ENCODE peak calls at places on chromosome X, in six cellular contexts. One of them, this sample, is unnamed.

GRCh38 chrX:80246273-80246672 is 174.0 kb upstream of the TENT5D start:
- DNase-seq in IMR-90: no peak
- DNase-seq in neural crest cell: no peak
- DNase-seq in progenitor cell of endocrine pancreas: no peak
- DNase-seq in spleen: no peak
- DNase-seq in stomach: no peak
- DNase-seq in this sample: no peak

GRCh38 chrX:10176121-10177003 is 19.6 kb downstream of the CLCN4 start:
- DNase-seq in progenitor cell of endocrine pancreas: no peak
- DNase-seq in neural crest cell: no peak
- DNase-seq in IMR-90: no peak
- DNase-seq in stomach: peak
- DNase-seq in spleen: no peak
- DNase-seq in this sample: peak

GRCh38 chrX:119523664-119524184 is 41.5 kb downstream of the STEEP1 start:
- DNase-seq in IMR-90: no peak
- DNase-seq in progenitor cell of endocrine pancreas: no peak
- DNase-seq in spleen: no peak
- DNase-seq in neural crest cell: no peak
- DNase-seq in stomach: no peak
- DNase-seq in this sample: no peak

GRCh38 chrX:1600406-1601050 is 9.1 kb downstream of the AKAP17A start:
- DNase-seq in neural crest cell: no peak
- DNase-seq in IMR-90: no peak
- DNase-seq in progenitor cell of endocrine pancreas: no peak
- DNase-seq in stomach: no peak
- DNase-seq in spleen: peak
- DNase-seq in this sample: no peak

GRCh38 chrX:77628294-77629025 is 157.6 kb downstream of the ATRX start:
- DNase-seq in stomach: no peak
- DNase-seq in neural crest cell: no peak
- DNase-seq in IMR-90: no peak
- DNase-seq in progenitor cell of endocrine pancreas: no peak
- DNase-seq in spleen: no peak
- DNase-seq in this sample: no peak

GRCh38 chrX:30620980-30621716 is 32.1 kb upstream of the GK start:
- DNase-seq in IMR-90: peak
- DNase-seq in spleen: no peak
- DNase-seq in stomach: no peak
- DNase-seq in neural crest cell: no peak
- DNase-seq in progenitor cell of endocrine pancreas: no peak
- DNase-seq in this sample: no peak

GRCh38 chrX:119512145-119512800 is 44.0 kb downstream of the SLC25A5 start:
- DNase-seq in stomach: peak
- DNase-seq in IMR-90: peak
- DNase-seq in progenitor cell of endocrine pancreas: peak
- DNase-seq in spleen: no peak
- DNase-seq in neural crest cell: peak
- DNase-seq in this sample: peak

GRCh38 chrX:23959781-23960180 is 52.0 kb downstream of the CXorf58 start:
- DNase-seq in stomach: no peak
- DNase-seq in spleen: no peak
- DNase-seq in neural crest cell: no peak
- DNase-seq in IMR-90: no peak
- DNase-seq in progenitor cell of endocrine pancreas: no peak
- DNase-seq in this sample: no peak

GRCh38 chrX:70139736-70140135 is 6.5 kb downstream of the IGBP1 start:
- DNase-seq in progenitor cell of endocrine pancreas: no peak
- DNase-seq in IMR-90: no peak
- DNase-seq in spleen: no peak
- DNase-seq in neural crest cell: no peak
- DNase-seq in stomach: no peak
- DNase-seq in this sample: no peak

GRCh38 chrX:79704325-79704724 is 310.2 kb upstream of the TBX22 start:
- DNase-seq in stomach: no peak
- DNase-seq in spleen: no peak
- DNase-seq in progenitor cell of endocrine pancreas: no peak
- DNase-seq in neural crest cell: no peak
- DNase-seq in IMR-90: no peak
- DNase-seq in this sample: no peak

GRCh38 chrX:37905436-37906147 is 58.2 kb upstream of the DYNLT3 start:
- DNase-seq in progenitor cell of endocrine pancreas: peak
- DNase-seq in IMR-90: peak
- DNase-seq in neural crest cell: peak
- DNase-seq in spleen: no peak
- DNase-seq in stomach: peak
- DNase-seq in this sample: no peak

GRCh38 chrX:12950851-12951589 is 23.9 kb upstream of the TMSB4X start:
- DNase-seq in IMR-90: no peak
- DNase-seq in stomach: peak
- DNase-seq in spleen: peak
- DNase-seq in neural crest cell: peak
- DNase-seq in progenitor cell of endocrine pancreas: no peak
- DNase-seq in this sample: no peak

GRCh38 chrX:4844376-4844775 is 1130.9 kb upstream of the PRKX start:
- DNase-seq in stomach: peak
- DNase-seq in spleen: no peak
- DNase-seq in progenitor cell of endocrine pancreas: no peak
- DNase-seq in IMR-90: no peak
- DNase-seq in neural crest cell: no peak
- DNase-seq in this sample: no peak

GRCh38 chrX:6225307-6226052 is 3.2 kb downstream of the NLGN4X start:
- DNase-seq in spleen: no peak
- DNase-seq in progenitor cell of endocrine pancreas: no peak
- DNase-seq in IMR-90: no peak
- DNase-seq in neural crest cell: no peak
- DNase-seq in stomach: no peak
- DNase-seq in this sample: no peak
- TF ChIP-seq CTCF in spleen: no peak
- TF ChIP-seq CTCF in progenitor cell of endocrine pancreas: peak
- TF ChIP-seq CTCF in IMR-90: no peak
- TF ChIP-seq CTCF in neural crest cell: peak
- TF ChIP-seq CTCF in stomach: no peak
- TF ChIP-seq CTCF in this sample: no peak

GRCh38 chrX:143664302-143664701 is 28.4 kb upstream of the SLITRK4 start:
- DNase-seq in progenitor cell of endocrine pancreas: no peak
- DNase-seq in neural crest cell: peak
- DNase-seq in IMR-90: no peak
- DNase-seq in spleen: no peak
- DNase-seq in stomach: no peak
- DNase-seq in this sample: no peak
- TF ChIP-seq CTCF in progenitor cell of endocrine pancreas: peak
- TF ChIP-seq CTCF in neural crest cell: peak
- TF ChIP-seq CTCF in IMR-90: peak
- TF ChIP-seq CTCF in spleen: peak
- TF ChIP-seq CTCF in stomach: peak
- TF ChIP-seq CTCF in this sample: peak

GRCh38 chrX:132615396-132616131 is 126.7 kb upstream of the MBNL3 start:
- DNase-seq in progenitor cell of endocrine pancreas: peak
- DNase-seq in IMR-90: peak
- DNase-seq in spleen: no peak
- DNase-seq in neural crest cell: peak
- DNase-seq in stomach: peak
- DNase-seq in this sample: no peak

GRCh38 chrX:132610536-132610935 is 121.7 kb upstream of the MBNL3 start:
- DNase-seq in spleen: no peak
- DNase-seq in IMR-90: no peak
- DNase-seq in stomach: no peak
- DNase-seq in neural crest cell: no peak
- DNase-seq in progenitor cell of endocrine pancreas: no peak
- DNase-seq in this sample: no peak

GRCh38 chrX:132612990-132613564 is 124.2 kb upstream of the MBNL3 start:
- DNase-seq in stomach: peak
- DNase-seq in spleen: peak
- DNase-seq in IMR-90: peak
- DNase-seq in neural crest cell: peak
- DNase-seq in progenitor cell of endocrine pancreas: peak
- DNase-seq in this sample: no peak

GRCh38 chrX:132613801-132614200 is 125.0 kb upstream of the MBNL3 start:
- DNase-seq in stomach: no peak
- DNase-seq in neural crest cell: no peak
- DNase-seq in IMR-90: no peak
- DNase-seq in progenitor cell of endocrine pancreas: no peak
- DNase-seq in spleen: no peak
- DNase-seq in this sample: no peak

GRCh38 chrX:132614297-132614696 is 125.5 kb upstream of the MBNL3 start:
- DNase-seq in stomach: no peak
- DNase-seq in progenitor cell of endocrine pancreas: no peak
- DNase-seq in neural crest cell: no peak
- DNase-seq in spleen: no peak
- DNase-seq in IMR-90: no peak
- DNase-seq in this sample: no peak
- TF ChIP-seq CTCF in stomach: no peak
- TF ChIP-seq CTCF in progenitor cell of endocrine pancreas: peak
- TF ChIP-seq CTCF in neural crest cell: peak
- TF ChIP-seq CTCF in spleen: no peak
- TF ChIP-seq CTCF in IMR-90: peak
- TF ChIP-seq CTCF in this sample: peak

GRCh38 chrX:63050225-63050624 is 300.9 kb downstream of the SPIN4 start:
- DNase-seq in progenitor cell of endocrine pancreas: no peak
- DNase-seq in stomach: no peak
- DNase-seq in neural crest cell: no peak
- DNase-seq in spleen: no peak
- DNase-seq in IMR-90: no peak
- DNase-seq in this sample: no peak
- TF ChIP-seq CTCF in progenitor cell of endocrine pancreas: no peak
- TF ChIP-seq CTCF in stomach: no peak
- TF ChIP-seq CTCF in neural crest cell: no peak
- TF ChIP-seq CTCF in spleen: no peak
- TF ChIP-seq CTCF in IMR-90: no peak
- TF ChIP-seq CTCF in this sample: no peak

GRCh38 chrX:135697614-135698013 is 15.8 kb upstream of the CT45A1 start:
- DNase-seq in IMR-90: no peak
- DNase-seq in stomach: no peak
- DNase-seq in neural crest cell: no peak
- DNase-seq in progenitor cell of endocrine pancreas: no peak
- DNase-seq in spleen: no peak
- DNase-seq in this sample: no peak
- TF ChIP-seq CTCF in IMR-90: peak
- TF ChIP-seq CTCF in stomach: no peak
- TF ChIP-seq CTCF in neural crest cell: no peak
- TF ChIP-seq CTCF in progenitor cell of endocrine pancreas: no peak
- TF ChIP-seq CTCF in spleen: no peak
- TF ChIP-seq CTCF in this sample: peak

GRCh38 chrX:26851981-26852380 is 611.2 kb downstream of the PPP4R3C start:
- DNase-seq in spleen: no peak
- DNase-seq in IMR-90: no peak
- DNase-seq in stomach: no peak
- DNase-seq in neural crest cell: no peak
- DNase-seq in progenitor cell of endocrine pancreas: no peak
- DNase-seq in this sample: no peak
- TF ChIP-seq CTCF in spleen: no peak
- TF ChIP-seq CTCF in IMR-90: no peak
- TF ChIP-seq CTCF in stomach: no peak
- TF ChIP-seq CTCF in neural crest cell: no peak
- TF ChIP-seq CTCF in progenitor cell of endocrine pancreas: peak
- TF ChIP-seq CTCF in this sample: peak

GRCh38 chrX:118117069-118117405 is 427 bp upstream of the KLHL13 start:
- DNase-seq in IMR-90: no peak
- DNase-seq in stomach: no peak
- DNase-seq in spleen: no peak
- DNase-seq in progenitor cell of endocrine pancreas: no peak
- DNase-seq in neural crest cell: no peak
- DNase-seq in this sample: no peak

GRCh38 chrX:118115948-118116307 is 682 bp downstream of the KLHL13 start:
- DNase-seq in spleen: no peak
- DNase-seq in neural crest cell: no peak
- DNase-seq in stomach: no peak
- DNase-seq in IMR-90: no peak
- DNase-seq in progenitor cell of endocrine pancreas: no peak
- DNase-seq in this sample: no peak

GRCh38 chrX:118116308-118117068 is at the start of gene KLHL13:
- DNase-seq in spleen: peak
- DNase-seq in progenitor cell of endocrine pancreas: peak
- DNase-seq in IMR-90: peak
- DNase-seq in stomach: no peak
- DNase-seq in neural crest cell: peak
- DNase-seq in this sample: peak
- TF ChIP-seq CTCF in spleen: no peak
- TF ChIP-seq CTCF in progenitor cell of endocrine pancreas: no peak
- TF ChIP-seq CTCF in IMR-90: no peak
- TF ChIP-seq CTCF in stomach: no peak
- TF ChIP-seq CTCF in neural crest cell: no peak
- TF ChIP-seq CTCF in this sample: no peak

DNA sequence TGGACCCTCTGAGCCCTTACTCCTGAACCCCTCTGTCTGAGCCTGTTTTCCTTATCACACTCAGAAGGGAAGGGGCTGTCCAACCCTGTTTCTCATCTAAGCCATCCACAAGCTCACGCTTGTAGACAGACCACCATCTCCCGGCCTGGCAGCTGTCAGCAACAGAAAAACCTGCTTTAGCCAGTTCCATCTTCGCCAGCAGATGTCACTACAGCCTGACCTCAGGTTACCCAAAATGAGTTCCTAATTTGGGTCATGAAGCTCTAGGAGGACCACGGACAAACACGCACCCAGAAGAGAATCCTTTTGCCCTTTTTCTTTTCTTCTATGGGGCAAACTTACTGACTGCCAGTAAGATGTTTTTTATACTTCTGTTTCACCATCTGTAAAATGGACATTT is 445.4 kb downstream of the BCOR start:
- DNase-seq in stomach: no peak
- DNase-seq in spleen: no peak
- DNase-seq in progenitor cell of endocrine pancreas: no peak
- DNase-seq in neural crest cell: no peak
- DNase-seq in IMR-90: peak
- DNase-seq in this sample: no peak
- TF ChIP-seq CTCF in stomach: no peak
- TF ChIP-seq CTCF in spleen: no peak
- TF ChIP-seq CTCF in progenitor cell of endocrine pancreas: peak
- TF ChIP-seq CTCF in neural crest cell: peak
- TF ChIP-seq CTCF in IMR-90: peak
- TF ChIP-seq CTCF in this sample: peak

GRCh38 chrX:40805404-40805803 is 70.1 kb upstream of the MED14 start:
- DNase-seq in progenitor cell of endocrine pancreas: no peak
- DNase-seq in spleen: no peak
- DNase-seq in neural crest cell: no peak
- DNase-seq in IMR-90: no peak
- DNase-seq in stomach: no peak
- DNase-seq in this sample: no peak
- TF ChIP-seq CTCF in progenitor cell of endocrine pancreas: no peak
- TF ChIP-seq CTCF in spleen: no peak
- TF ChIP-seq CTCF in neural crest cell: no peak
- TF ChIP-seq CTCF in IMR-90: no peak
- TF ChIP-seq CTCF in stomach: no peak
- TF ChIP-seq CTCF in this sample: no peak

This sample was measured in D721Med.